ENCODE peak calls at places on chromosome X, in eight cellular contexts. J is CD4-positive, alpha-beta T cell; X is cardiac muscle cell; E is WERI-Rb-1; P is IMR-90; Z is right lobe of liver; S is H7; A is heart right ventricle. Y is an unnamed sample. For H3K27me3, the result is how much of the 10 kb centered on the place peaks cover.

GRCh38 chrX:135521405-135522131 is 1.1 kb downstream of the INTS6L start:
- DNase-seq in J (peak), X (peak), E (peak), P (peak), Z (peak), S (peak), A (peak), Y (peak)

GRCh38 chrX:1249101-1249887 is 19.3 kb upstream of the CSF2RA start:
- DNase-seq in J (peak), X (peak), E (peak), P (no peak), Z (peak), S (peak), A (peak), Y (peak)

GRCh38 chrX:102835504-102836146 is 101.4 kb upstream of the RAB40AL start:
- DNase-seq in J (no peak), X (peak), E (peak), P (peak), Z (no peak), S (peak), A (no peak), Y (no peak)

GRCh38 chrX:120402363-120402762 is 40.5 kb downstream of the ATP1B4 start:
- DNase-seq in J (no peak), X (no peak), E (no peak), P (no peak), Z (no peak), S (no peak), A (no peak), Y (no peak)

GRCh38 chrX:614136-614535 is 16.5 kb upstream of the SHOX start:
- DNase-seq in J (no peak), X (no peak), E (no peak), P (no peak), Z (no peak), S (no peak), A (no peak), Y (peak)

GRCh38 chrX:19372170-19373033 is 28.7 kb downstream of the PDHA1 start:
- DNase-seq in J (peak), X (peak), E (peak), P (peak), Z (peak), S (peak), A (peak), Y (peak)

GRCh38 chrX:125262836-125263235 is 56.8 kb upstream of the TEX13C start:
- DNase-seq in J (no peak), X (no peak), E (no peak), P (no peak), Z (no peak), S (no peak), A (no peak), Y (no peak)

GRCh38 chrX:13376857-13377441 is 57.1 kb upstream of the ATXN3L start:
- DNase-seq in J (no peak), X (peak), E (peak), P (peak), Z (no peak), S (no peak), A (peak), Y (peak)

GRCh38 chrX:110276778-110277177 is 41.1 kb downstream of the AMMECR1 start:
- DNase-seq in J (no peak), X (no peak), E (no peak), P (no peak), Z (no peak), S (no peak), A (no peak), Y (no peak)

GRCh38 chrX:153370293-153371055 is 30.7 kb downstream of the PNMA6E start:
- DNase-seq in J (no peak), X (no peak), E (no peak), P (peak), Z (no peak), S (no peak), A (no peak), Y (no peak)

GRCh38 chrX:138897621-138898492 is 186.3 kb upstream of the FGF13 start:
- DNase-seq in J (no peak), X (no peak), E (no peak), P (no peak), Z (no peak), S (no peak), A (no peak), Y (no peak)

GRCh38 chrX:63250253-63250868 is 100.8 kb downstream of the SPIN4 start:
- DNase-seq in J (no peak), X (peak), E (peak), P (peak), Z (no peak), S (peak), A (peak), Y (peak)

GRCh38 chrX:18934708-18935107 is 49.2 kb downstream of the PHKA2 start:
- DNase-seq in J (no peak), X (no peak), E (no peak), P (no peak), Z (no peak), S (no peak), A (no peak), Y (no peak)

GRCh38 chrX:100980608-100981497 is 11.3 kb downstream of the ARL13A start:
- DNase-seq in J (no peak), X (peak), E (no peak), P (peak), Z (no peak), S (no peak), A (no peak), Y (peak)

GRCh38 chrX:19602866-19603620 is 87.7 kb upstream of the MAP3K15 start:
- DNase-seq in J (no peak), X (peak), E (no peak), P (peak), Z (no peak), S (no peak), A (no peak), Y (no peak)

GRCh38 chrX:6371353-6371752 is 142.7 kb upstream of the NLGN4X start:
- DNase-seq in J (no peak), X (no peak), E (no peak), P (no peak), Z (no peak), S (no peak), A (no peak), Y (no peak)

GRCh38 chrX:7596822-7597221 is 246.1 kb upstream of the VCX start:
- DNase-seq in J (no peak), X (no peak), E (no peak), P (no peak), Z (no peak), S (no peak), A (no peak), Y (no peak)

GRCh38 chrX:84046403-84046984 is 141.5 kb downstream of the RPS6KA6 start:
- DNase-seq in J (no peak), X (peak), E (peak), P (peak), Z (no peak), S (peak), A (no peak), Y (no peak)

GRCh38 chrX:77694491-77694890 is 91.5 kb downstream of the ATRX start:
- DNase-seq in J (no peak), X (no peak), E (no peak), P (no peak), Z (no peak), S (no peak), A (no peak), Y (no peak)
- H3K27me3 ChIP-seq in J (under half), X (under half), E (under half), P (under half), Z (under half), S (under half), A (under half), Y (under half)

DNA sequence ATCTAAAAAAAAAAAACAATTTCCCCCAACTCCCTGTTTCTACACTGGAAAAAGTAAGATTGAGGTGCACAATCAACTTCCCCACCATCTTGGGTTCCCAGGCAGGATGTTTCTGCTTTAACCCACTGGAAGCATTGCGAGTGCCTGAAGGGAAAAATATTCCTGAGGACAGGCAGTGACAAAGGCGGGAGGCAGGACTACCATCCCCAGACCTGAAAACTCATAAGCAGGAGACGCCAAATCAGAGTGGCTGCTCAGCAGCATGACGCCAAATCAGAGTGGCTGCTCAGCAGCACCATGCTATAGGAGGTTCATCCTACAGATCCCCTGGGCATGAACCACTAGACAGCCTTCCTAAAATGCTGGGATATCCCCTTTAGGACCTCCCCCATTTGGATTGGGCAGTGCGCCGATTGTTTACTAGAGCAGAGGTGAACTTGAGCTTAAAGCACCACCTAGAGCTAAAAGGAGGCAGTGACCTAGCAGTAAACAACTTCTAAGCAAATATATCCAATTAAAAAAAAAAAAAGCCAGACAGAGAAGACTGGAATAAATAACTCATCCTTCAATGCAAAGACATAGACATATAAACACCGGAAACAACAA is 35.0 kb upstream of the GK start:
- DNase-seq in J (no peak), X (peak), E (no peak), P (no peak), Z (no peak), S (peak), A (no peak), Y (no peak)
- H3K27me3 ChIP-seq in J (under half), X (under half), E (under half), P (under half), Z (under half), S (under half), A (under half), Y (under half)

DNA sequence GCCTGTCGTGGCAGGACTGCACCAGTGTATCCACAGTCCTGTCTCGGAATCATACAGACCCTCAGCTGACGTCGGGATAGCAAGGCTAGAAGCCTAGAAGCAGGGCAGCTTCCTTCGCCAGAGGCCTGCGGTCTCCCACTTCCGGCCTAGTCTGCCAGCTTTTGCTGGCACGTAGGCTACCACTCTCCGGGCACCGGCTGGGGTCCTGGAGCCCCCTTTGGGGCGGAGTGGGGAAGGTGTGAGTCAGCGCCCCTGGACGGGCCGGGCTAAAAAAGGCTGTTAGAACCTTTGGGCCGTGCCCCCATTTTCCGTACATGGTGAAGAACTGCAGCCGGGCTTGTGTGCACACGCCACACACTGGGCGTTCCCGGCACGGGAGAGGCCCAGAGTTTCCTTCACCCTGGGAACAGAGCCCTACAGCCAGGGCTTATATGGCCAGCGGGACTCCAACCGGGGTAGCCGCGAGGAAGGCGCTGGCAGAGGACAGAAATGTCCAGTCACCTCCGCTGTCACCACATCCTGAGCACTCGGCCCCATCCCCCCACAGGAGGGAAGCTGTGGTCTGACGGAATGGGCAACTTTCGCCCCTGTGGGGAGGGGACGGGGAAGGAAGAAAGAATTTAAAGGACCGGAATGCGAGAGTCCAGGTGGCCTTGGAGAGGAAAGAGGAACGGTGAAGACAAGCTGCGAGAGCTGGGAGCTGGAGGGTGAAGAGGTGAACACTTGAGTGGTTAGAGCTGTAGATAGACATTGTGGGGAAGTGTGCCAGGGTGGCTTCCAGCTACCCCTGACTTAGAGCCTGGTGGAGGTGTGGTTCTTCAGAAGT is 4.6 kb downstream of the MAGIX start:
- DNase-seq in J (peak), X (peak), E (no peak), P (peak), Z (peak), S (peak), A (peak), Y (peak)
- H3K27me3 ChIP-seq in J (under half), X (under half), E (under half), P (under half), Z (under half), S (under half), A (under half), Y (under half)

DNA sequence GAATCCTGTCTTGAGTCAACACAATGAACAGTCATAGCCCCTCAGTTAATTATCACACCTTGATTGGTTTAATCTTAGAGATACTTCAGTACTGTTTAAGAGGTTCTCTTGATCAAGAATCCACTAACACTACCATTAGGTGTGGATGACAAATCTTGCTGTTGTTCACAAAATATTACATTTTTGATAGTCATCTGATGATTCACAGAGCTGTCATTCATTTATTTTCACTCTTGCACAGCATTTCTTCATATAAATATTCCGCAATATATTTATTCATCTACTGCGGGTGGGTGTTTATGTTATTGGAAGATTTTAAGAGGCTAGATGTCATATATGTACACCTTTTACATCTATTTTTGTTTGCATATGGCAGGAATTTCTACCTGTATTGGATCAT is 1138.1 kb upstream of the PRKX start:
- DNase-seq in J (no peak), X (no peak), E (no peak), P (no peak), Z (no peak), S (no peak), A (no peak), Y (no peak)
- H3K27me3 ChIP-seq in J (under half), X (under half), E (under half), P (under half), Z (under half), S (under half), A (under half), Y (under half)

DNA sequence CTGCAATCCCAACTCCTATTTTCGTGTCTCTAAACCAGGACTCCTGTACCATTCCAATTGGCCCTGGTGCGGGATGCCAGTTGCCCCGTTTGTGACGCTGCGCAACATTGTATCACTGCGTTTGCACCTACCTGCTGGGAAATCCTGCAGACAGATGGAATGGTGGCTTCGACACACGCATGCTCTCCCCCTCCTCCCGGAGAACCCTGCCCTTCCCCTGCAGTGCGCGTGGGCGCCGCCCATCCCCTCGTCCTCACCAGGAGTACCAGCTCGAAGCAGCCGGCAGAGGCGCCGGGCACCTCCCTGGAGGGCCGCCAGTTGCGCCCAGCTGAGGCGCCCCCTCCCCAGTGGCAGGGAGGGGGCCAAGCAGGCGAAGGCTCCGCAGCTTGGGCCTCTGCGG is 1.4 kb downstream of the DGKK start:
- DNase-seq in J (no peak), X (no peak), E (no peak), P (no peak), Z (no peak), S (no peak), A (no peak), Y (no peak)
- H3K27me3 ChIP-seq in J (half or more), X (under half), E (half or more), P (under half), Z (under half), S (half or more), A (half or more), Y (under half)

GRCh38 chrX:145825896-145826295 is 8.3 kb downstream of the SLITRK2 start:
- DNase-seq in J (no peak), X (peak), E (no peak), P (no peak), Z (no peak), S (peak), A (no peak), Y (no peak)

GRCh38 chrX:145821291-145821897 is 3.8 kb downstream of the SLITRK2 start:
- DNase-seq in J (no peak), X (no peak), E (peak), P (no peak), Z (no peak), S (peak), A (no peak), Y (no peak)

GRCh38 chrX:145820825-145821224 is 3.2 kb downstream of the SLITRK2 start:
- DNase-seq in J (no peak), X (no peak), E (no peak), P (no peak), Z (no peak), S (no peak), A (no peak), Y (no peak)

GRCh38 chrX:145821898-145822567 is 4.4 kb downstream of the SLITRK2 start:
- DNase-seq in J (no peak), X (no peak), E (no peak), P (no peak), Z (no peak), S (peak), A (no peak), Y (no peak)

DNA sequence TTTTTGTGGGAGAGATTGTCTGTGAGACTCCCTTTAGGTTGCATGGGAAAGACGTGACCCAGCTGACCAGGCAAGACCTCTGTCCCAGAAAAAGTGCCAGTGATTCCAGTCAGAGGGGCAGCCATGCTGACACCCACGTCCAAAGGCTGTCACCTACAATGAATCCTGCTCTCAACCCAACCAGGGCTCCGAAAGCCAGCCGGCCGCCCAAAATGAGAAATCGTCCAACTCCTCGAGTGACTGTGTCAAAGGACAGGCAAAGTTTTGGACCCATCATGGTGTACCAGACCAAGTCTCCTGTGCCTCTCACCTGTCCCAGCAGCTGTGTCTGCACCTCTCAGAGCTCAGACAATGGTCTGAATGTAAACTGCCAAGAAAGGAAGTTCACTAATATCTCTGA is 5.5 kb downstream of the SLITRK2 start:
- DNase-seq in J (no peak), X (no peak), E (no peak), P (no peak), Z (no peak), S (no peak), A (no peak), Y (no peak)
- H3K27me3 ChIP-seq in J (under half), X (half or more), E (half or more), P (under half), Z (under half), S (half or more), A (under half), Y (under half)

DNA sequence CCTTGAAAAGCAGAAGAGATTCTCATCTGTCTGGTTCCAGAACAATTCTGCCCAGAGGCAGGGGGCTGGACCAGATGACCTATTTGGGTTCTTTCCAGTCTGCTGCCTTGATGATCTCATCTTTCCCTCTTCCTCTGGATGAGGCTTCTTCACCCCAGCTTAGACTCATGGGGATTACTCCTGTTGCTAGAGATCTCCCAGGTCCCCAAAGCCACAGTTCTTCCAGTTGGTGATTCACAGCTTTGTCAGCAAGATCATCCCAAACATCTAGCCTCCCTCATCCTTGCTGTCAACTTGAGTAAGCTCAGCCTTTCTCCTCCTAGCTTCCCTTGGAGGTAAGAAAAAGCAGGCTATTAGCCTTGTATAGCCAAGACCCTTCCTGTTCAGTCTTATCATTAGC is 64.2 kb upstream of the PJA1 start:
- DNase-seq in J (no peak), X (peak), E (no peak), P (peak), Z (no peak), S (no peak), A (no peak), Y (no peak)
- H3K27me3 ChIP-seq in J (under half), X (under half), E (under half), P (under half), Z (under half), S (under half), A (under half), Y (under half)